ENCODE peak calls at places on chromosomes 6 and 20, in six cellular contexts. X is HepG2, R is A549, Q is endothelial cell of umbilical vein, E is HCT116, I is K562. F is an unnamed sample.

GRCh38 chr20:33693741-33694645 is 7.8 kb upstream of the E2F1 start:
- DNase-seq in X (no peak), R (no peak), Q (no peak), E (no peak), I (no peak), F (peak; percentile 10)

GRCh38 chr6:168666751-168667427 is 225.9 kb downstream of the SMOC2 start:
- DNase-seq in X (no peak), R (no peak), Q (no peak), E (no peak), I (no peak), F (no peak)

GRCh38 chr20:8930691-8931090 is 138.2 kb upstream of the PLCB4 start:
- DNase-seq in X (no peak), R (no peak), Q (no peak), E (no peak), I (no peak), F (no peak)

GRCh38 chr20:37914672-37915433 is 11.9 kb downstream of the VSTM2L start:
- DNase-seq in X (peak; percentile 41), R (no peak), Q (no peak), E (no peak), I (no peak), F (peak; percentile 32)

GRCh38 chr6:8075704-8076103 is 11.5 kb upstream of the BLOC1S5 start:
- DNase-seq in X (peak; percentile 41), R (no peak), Q (no peak), E (no peak), I (no peak), F (peak; percentile 15)

GRCh38 chr20:46375771-46376170 is 30.6 kb downstream of the ELMO2 start:
- DNase-seq in X (no peak), R (no peak), Q (no peak), E (no peak), I (no peak), F (no peak)

GRCh38 chr20:34579191-34579661 is 20.7 kb downstream of the MAP1LC3A start:
- DNase-seq in X (peak; percentile 45), R (peak; percentile 69), Q (peak; percentile 83), E (peak; percentile 28), I (no peak), F (peak; percentile 53)

GRCh38 chr6:167543602-167544506 is 219.0 kb downstream of the TTLL2 start:
- DNase-seq in X (no peak), R (no peak), Q (peak; percentile 62), E (no peak), I (no peak), F (no peak)

GRCh38 chr6:71887006-71887743 is 825 bp downstream of the RIMS1 start:
- DNase-seq in X (no peak), R (no peak), Q (peak; percentile 1), E (no peak), I (no peak), F (no peak)

GRCh38 chr6:151225919-151226318 is 13.8 kb upstream of the AKAP12 start:
- DNase-seq in X (no peak), R (no peak), Q (no peak), E (no peak), I (no peak), F (no peak)

GRCh38 chr6:66558189-66558588 is 851.2 kb upstream of the EYS start:
- DNase-seq in X (peak; percentile 7), R (peak; percentile 1), Q (no peak), E (no peak), I (no peak), F (peak; percentile 44)

GRCh38 chr20:48064929-48065328 is 279.6 kb upstream of the SULF2 start:
- DNase-seq in X (no peak), R (no peak), Q (no peak), E (no peak), I (no peak), F (no peak)

GRCh38 chr6:106856227-106856874 is 118.2 kb downstream of the CD24 start:
- DNase-seq in X (no peak), R (no peak), Q (no peak), E (no peak), I (peak; percentile 82), F (no peak)

GRCh38 chr6:152309648-152310047 is 327.5 kb downstream of the SYNE1 start:
- DNase-seq in X (no peak), R (no peak), Q (no peak), E (no peak), I (no peak), F (peak; percentile 6)

GRCh38 chr6:132388291-132388690 is 13.0 kb downstream of the MOXD1 start:
- DNase-seq in X (no peak), R (no peak), Q (no peak), E (no peak), I (no peak), F (no peak)

GRCh38 chr20:37389844-37390275 is 43.9 kb downstream of the SRC start:
- DNase-seq in X (no peak), R (peak; percentile 59), Q (no peak), E (no peak), I (no peak), F (no peak)

GRCh38 chr20:49562341-49563014 is 5.5 kb downstream of the PTGIS start:
- DNase-seq in X (no peak), R (peak; percentile 27), Q (peak; percentile 96), E (peak; percentile 23), I (peak; percentile 46), F (no peak)

GRCh38 chr6:33452496-33452895 is 1.9 kb upstream of the ZBTB9 start:
- DNase-seq in X (no peak), R (no peak), Q (no peak), E (no peak), I (no peak), F (no peak)

GRCh38 chr6:150281767-150282166 is 87.0 kb upstream of the IYD start:
- DNase-seq in X (no peak), R (no peak), Q (no peak), E (no peak), I (no peak), F (no peak)

GRCh38 chr6:152572395-152573061 is 64.6 kb downstream of the SYNE1 start:
- DNase-seq in X (no peak), R (no peak), Q (peak; percentile 78), E (no peak), I (no peak), F (no peak)

GRCh38 chr6:25132934-25133333 is 146.2 kb upstream of the CARMIL1 start:
- DNase-seq in X (no peak), R (no peak), Q (no peak), E (no peak), I (no peak), F (no peak)

GRCh38 chr6:33837070-33837469 is 33.3 kb upstream of the MLN start:
- DNase-seq in X (no peak), R (no peak), Q (no peak), E (no peak), I (no peak), F (no peak)

GRCh38 chr6:86586195-86586594 is 351.1 kb upstream of the HTR1E start:
- DNase-seq in X (no peak), R (no peak), Q (no peak), E (no peak), I (no peak), F (no peak)

GRCh38 chr6:38708483-38708882 is 5.5 kb upstream of the GLO1 start:
- DNase-seq in X (no peak), R (peak; percentile 3), Q (peak; percentile 71), E (no peak), I (no peak), F (no peak)
- H3K4me3 ChIP-seq in X (no peak overlapping the region), R (no peak overlapping the region), Q (no peak overlapping the region), E (no peak overlapping the region), I (no peak overlapping the region), F (no peak overlapping the region)

DNA sequence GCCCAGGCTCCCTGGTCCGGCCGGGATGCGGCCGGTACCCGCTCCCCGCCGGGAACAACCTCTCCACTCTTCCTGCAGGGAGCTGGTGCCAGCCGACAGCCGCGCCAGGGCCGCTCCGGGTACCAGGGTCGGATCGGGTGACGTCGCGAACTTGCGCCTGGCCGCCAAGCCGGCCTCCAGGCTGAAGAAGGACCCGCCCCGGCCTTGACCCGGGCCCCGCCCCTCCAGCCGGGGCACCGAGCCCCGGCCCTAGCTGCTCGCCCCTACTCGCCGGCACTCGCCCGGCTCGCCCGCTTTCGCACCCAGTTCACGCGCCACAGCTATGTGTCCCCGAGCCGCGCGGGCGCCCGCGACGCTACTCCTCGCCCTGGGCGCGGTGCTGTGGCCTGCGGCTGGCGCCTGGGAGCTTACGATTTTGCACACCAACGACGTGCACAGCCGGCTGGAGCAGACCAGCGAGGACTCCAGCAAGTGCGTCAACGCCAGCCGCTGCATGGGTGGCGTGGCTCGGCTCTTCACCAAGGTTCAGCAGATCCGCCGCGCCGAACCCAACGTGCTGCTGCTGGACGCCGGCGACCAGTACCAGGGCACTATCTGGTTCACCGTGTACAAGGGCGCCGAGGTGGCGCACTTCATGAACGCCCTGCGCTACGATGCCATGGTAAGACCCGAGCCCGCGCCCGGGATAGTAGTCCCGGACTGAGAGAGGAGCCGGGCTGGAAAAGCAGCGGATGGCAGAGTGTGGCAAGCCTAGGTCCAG is at the start of gene NT5E:
- DNase-seq in X (peak; percentile 24), R (peak; percentile 77), Q (peak; percentile 79), E (no peak), I (no peak), F (no peak)
- TF ChIP-seq POLR2A in X (peak; percentile 83), R (peak; percentile 58), Q (peak; percentile 72), E (no peak), I (no peak), F (no peak)

GRCh38 chr6:111524252-111524651 is 41.2 kb upstream of the REV3L start:
- DNase-seq in X (no peak), R (no peak), Q (no peak), E (no peak), I (no peak), F (no peak)

GRCh38 chr6:111520519-111520918 is 37.5 kb upstream of the REV3L start:
- DNase-seq in X (no peak), R (no peak), Q (no peak), E (no peak), I (no peak), F (peak; percentile 23)

GRCh38 chr6:111522393-111523020 is 39.5 kb upstream of the REV3L start:
- DNase-seq in X (no peak), R (no peak), Q (no peak), E (no peak), I (no peak), F (peak; percentile 46)

GRCh38 chr6:111523484-111524166 is 40.6 kb upstream of the REV3L start:
- DNase-seq in X (no peak), R (no peak), Q (no peak), E (no peak), I (no peak), F (no peak)

DNA sequence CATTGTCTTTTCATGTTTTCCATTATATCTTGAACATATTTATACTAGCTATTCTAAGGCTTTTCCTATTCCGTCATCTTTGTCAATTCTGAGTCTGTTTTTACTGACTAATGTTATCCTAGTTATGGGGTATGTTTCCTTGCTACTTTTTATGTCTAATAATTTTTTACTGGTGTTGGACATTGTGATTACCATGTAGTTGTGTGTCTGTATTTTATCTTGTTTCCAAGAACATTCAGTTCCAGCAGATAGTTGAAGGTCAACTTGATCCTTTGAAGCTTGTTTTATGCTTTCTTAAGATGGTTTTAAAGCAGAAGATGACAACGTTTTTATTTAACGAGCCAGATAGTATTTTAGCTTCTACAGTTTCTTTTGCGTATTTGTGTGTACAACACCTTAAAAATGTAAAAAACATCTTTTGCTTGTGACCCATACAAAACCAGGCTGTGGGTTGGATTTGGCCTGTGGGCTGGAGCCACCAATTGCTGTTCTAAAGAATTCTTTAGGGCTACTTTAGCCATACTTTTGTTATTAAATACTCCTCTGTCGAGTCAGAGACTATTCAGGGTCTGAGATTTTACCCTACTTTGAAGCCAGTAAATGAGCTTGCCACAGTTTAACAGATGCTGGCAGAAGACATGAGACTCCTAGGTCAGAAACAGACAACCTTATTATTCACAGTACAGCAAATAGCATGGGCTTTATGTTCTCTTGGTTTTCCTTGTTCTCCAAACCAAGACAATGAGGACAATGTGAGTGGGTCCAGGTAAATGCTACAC is 38.7 kb upstream of the REV3L start:
- DNase-seq in X (no peak), R (no peak), Q (no peak), E (no peak), I (no peak), F (no peak)
- TF ChIP-seq MAX in X (no peak), R (no peak), Q (no peak), E (no peak), I (no peak), F (no peak)

GRCh38 chr6:20811112-20811746 is 277.0 kb downstream of the CDKAL1 start:
- DNase-seq in X (no peak), R (peak; percentile 91), Q (peak; percentile 95), E (peak; percentile 85), I (peak; percentile 85), F (no peak)
- H3K4me3 ChIP-seq in X (no peak overlapping the region), R (no peak overlapping the region), Q (no peak overlapping the region), E (no peak overlapping the region), I (no peak overlapping the region), F (no peak overlapping the region)